ENCODE peak calls at places on chromosome 14, in four cellular contexts. One of them, this sample, is unnamed.

GRCh38 chr14:52494444-52494843 is 57.9 kb downstream of the TXNDC16 start:
- DNase-seq in hepatocyte: no peak
- DNase-seq in uterus: no peak
- DNase-seq in AG04450: no peak
- DNase-seq in this sample: no peak

GRCh38 chr14:20559461-20559904 is 1.4 kb downstream of the RNASE9 start:
- DNase-seq in hepatocyte: no peak
- DNase-seq in uterus: no peak
- DNase-seq in AG04450: no peak
- DNase-seq in this sample: no peak

GRCh38 chr14:54549862-54550261 is 17.1 kb upstream of the SAMD4A start:
- DNase-seq in hepatocyte: peak
- DNase-seq in uterus: no peak
- DNase-seq in AG04450: no peak
- DNase-seq in this sample: no peak

GRCh38 chr14:51167587-51168219 is 72.3 kb upstream of the TMX1 start:
- DNase-seq in hepatocyte: no peak
- DNase-seq in uterus: no peak
- DNase-seq in AG04450: no peak
- DNase-seq in this sample: no peak

GRCh38 chr14:21136024-21136423 is 19.8 kb downstream of the OR5AU1 start:
- DNase-seq in hepatocyte: no peak
- DNase-seq in uterus: no peak
- DNase-seq in AG04450: no peak
- DNase-seq in this sample: no peak

GRCh38 chr14:89243765-89244164 is 173.3 kb downstream of the FOXN3 start:
- DNase-seq in hepatocyte: no peak
- DNase-seq in uterus: no peak
- DNase-seq in AG04450: no peak
- DNase-seq in this sample: no peak

GRCh38 chr14:35878272-35879140 is 52.4 kb downstream of the BRMS1L start:
- DNase-seq in hepatocyte: peak
- DNase-seq in uterus: peak
- DNase-seq in AG04450: peak
- DNase-seq in this sample: no peak

GRCh38 chr14:105412768-105413541 is 6.7 kb upstream of the MTA1 start:
- DNase-seq in hepatocyte: no peak
- DNase-seq in uterus: no peak
- DNase-seq in AG04450: no peak
- DNase-seq in this sample: no peak

GRCh38 chr14:103186894-103187586 is 63.8 kb downstream of the TNFAIP2 start:
- DNase-seq in hepatocyte: peak
- DNase-seq in uterus: no peak
- DNase-seq in AG04450: no peak
- DNase-seq in this sample: no peak

GRCh38 chr14:54221971-54222370 is 174.8 kb upstream of the CDKN3 start:
- DNase-seq in hepatocyte: no peak
- DNase-seq in uterus: no peak
- DNase-seq in AG04450: no peak
- DNase-seq in this sample: no peak

GRCh38 chr14:93047661-93048060 is 68.1 kb downstream of the ITPK1 start:
- DNase-seq in hepatocyte: no peak
- DNase-seq in uterus: no peak
- DNase-seq in AG04450: no peak
- DNase-seq in this sample: no peak

GRCh38 chr14:93049867-93050331 is 65.8 kb downstream of the ITPK1 start:
- DNase-seq in hepatocyte: no peak
- DNase-seq in uterus: no peak
- DNase-seq in AG04450: no peak
- DNase-seq in this sample: no peak

GRCh38 chr14:93050761-93051160 is 65.0 kb downstream of the ITPK1 start:
- DNase-seq in hepatocyte: no peak
- DNase-seq in uterus: no peak
- DNase-seq in AG04450: no peak
- DNase-seq in this sample: no peak

GRCh38 chr14:93048843-93049242 is 66.9 kb downstream of the ITPK1 start:
- DNase-seq in hepatocyte: no peak
- DNase-seq in uterus: no peak
- DNase-seq in AG04450: no peak
- DNase-seq in this sample: no peak

GRCh38 chr14:93049295-93049694 is 66.4 kb downstream of the ITPK1 start:
- DNase-seq in hepatocyte: peak
- DNase-seq in uterus: no peak
- DNase-seq in AG04450: no peak
- DNase-seq in this sample: no peak
- H3K27ac ChIP-seq in hepatocyte: peak
- H3K27ac ChIP-seq in uterus: peak
- H3K27ac ChIP-seq in AG04450: no peak
- H3K27ac ChIP-seq in this sample: no peak

GRCh38 chr14:100762901-100763300 is 36.2 kb downstream of the DLK1 start:
- DNase-seq in hepatocyte: no peak
- DNase-seq in uterus: no peak
- DNase-seq in AG04450: no peak
- DNase-seq in this sample: no peak

GRCh38 chr14:100765991-100766390 is 39.3 kb downstream of the DLK1 start:
- DNase-seq in hepatocyte: no peak
- DNase-seq in uterus: no peak
- DNase-seq in AG04450: no peak
- DNase-seq in this sample: no peak

GRCh38 chr14:100764716-100765115 is 38.0 kb downstream of the DLK1 start:
- DNase-seq in hepatocyte: no peak
- DNase-seq in uterus: no peak
- DNase-seq in AG04450: no peak
- DNase-seq in this sample: no peak

GRCh38 chr14:100767003-100767787 is 40.5 kb downstream of the DLK1 start:
- DNase-seq in hepatocyte: no peak
- DNase-seq in uterus: no peak
- DNase-seq in AG04450: no peak
- DNase-seq in this sample: no peak

GRCh38 chr14:100765296-100765695 is 38.6 kb downstream of the DLK1 start:
- DNase-seq in hepatocyte: no peak
- DNase-seq in uterus: no peak
- DNase-seq in AG04450: no peak
- DNase-seq in this sample: no peak
- H3K27ac ChIP-seq in hepatocyte: no peak
- H3K27ac ChIP-seq in uterus: no peak
- H3K27ac ChIP-seq in AG04450: no peak
- H3K27ac ChIP-seq in this sample: no peak

GRCh38 chr14:76656592-76656991 is 104.7 kb upstream of the VASH1 start:
- DNase-seq in hepatocyte: no peak
- DNase-seq in uterus: no peak
- DNase-seq in AG04450: no peak
- DNase-seq in this sample: no peak

GRCh38 chr14:76653875-76654572 is 107.2 kb upstream of the VASH1 start:
- DNase-seq in hepatocyte: peak
- DNase-seq in uterus: no peak
- DNase-seq in AG04450: no peak
- DNase-seq in this sample: no peak

GRCh38 chr14:76657404-76657803 is 103.9 kb upstream of the VASH1 start:
- DNase-seq in hepatocyte: no peak
- DNase-seq in uterus: no peak
- DNase-seq in AG04450: no peak
- DNase-seq in this sample: no peak

GRCh38 chr14:76654573-76654955 is 106.7 kb upstream of the VASH1 start:
- DNase-seq in hepatocyte: no peak
- DNase-seq in uterus: no peak
- DNase-seq in AG04450: no peak
- DNase-seq in this sample: peak

GRCh38 chr14:76655331-76655730 is 105.9 kb upstream of the VASH1 start:
- DNase-seq in hepatocyte: no peak
- DNase-seq in uterus: no peak
- DNase-seq in AG04450: no peak
- DNase-seq in this sample: no peak
- H3K27ac ChIP-seq in hepatocyte: no peak
- H3K27ac ChIP-seq in uterus: no peak
- H3K27ac ChIP-seq in AG04450: no peak
- H3K27ac ChIP-seq in this sample: no peak

GRCh38 chr14:91947196-91948184 is at the start of gene FBLN5:
- DNase-seq in hepatocyte: peak
- DNase-seq in uterus: peak
- DNase-seq in AG04450: peak
- DNase-seq in this sample: no peak
- H3K27ac ChIP-seq in hepatocyte: peak
- H3K27ac ChIP-seq in uterus: peak
- H3K27ac ChIP-seq in AG04450: peak
- H3K27ac ChIP-seq in this sample: no peak

DNA sequence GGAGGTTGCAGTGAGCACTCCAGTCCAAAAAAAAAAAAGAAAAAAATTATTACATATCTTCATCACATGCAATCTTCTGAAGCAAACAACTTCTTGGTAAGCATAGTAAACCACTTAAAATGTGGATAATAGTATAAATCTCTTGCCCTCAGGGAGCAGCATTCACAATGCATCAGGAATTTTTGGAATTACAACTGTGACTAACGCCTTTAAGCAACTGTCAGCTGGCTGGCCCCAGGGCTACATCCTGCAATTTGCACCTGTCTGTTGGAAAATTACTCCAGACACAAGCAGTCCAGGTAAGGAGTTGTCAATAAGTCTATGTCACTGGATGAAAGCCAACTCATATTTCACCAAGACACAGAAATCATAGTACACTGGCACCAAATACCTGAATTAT is 5.5 kb upstream of the SLC7A7 start:
- DNase-seq in hepatocyte: no peak
- DNase-seq in uterus: no peak
- DNase-seq in AG04450: no peak
- DNase-seq in this sample: no peak
- H3K27ac ChIP-seq in hepatocyte: peak
- H3K27ac ChIP-seq in uterus: no peak
- H3K27ac ChIP-seq in AG04450: no peak
- H3K27ac ChIP-seq in this sample: no peak

This sample was measured in epithelial cell of prostate.